ENCODE peak calls at places on chromosomes 2 and 18, in four cellular contexts. D is fibroblast of pulmonary artery; G is CD4-positive, alpha-beta T cell; J is neural crest cell. N is an unnamed sample.

GRCh38 chr2:100376836-100377235 is 40.6 kb downstream of the CHST10 start:
- DNase-seq in D (no peak), G (no peak), J (no peak), N (no peak)

GRCh38 chr2:236498369-236498768 is 71.3 kb upstream of the ACKR3 start:
- DNase-seq in D (peak), G (no peak), J (no peak), N (no peak)

GRCh38 chr2:239938651-239939486 is 86.3 kb downstream of the NDUFA10 start:
- DNase-seq in D (no peak), G (no peak), J (no peak), N (no peak)

GRCh38 chr2:225637199-225637598 is 237.7 kb downstream of the NYAP2 start:
- DNase-seq in D (peak), G (no peak), J (no peak), N (no peak)

GRCh38 chr2:69911985-69912563 is 2.8 kb upstream of the MXD1 start:
- DNase-seq in D (peak), G (no peak), J (no peak), N (no peak)

GRCh38 chr2:158616480-158616879 is 159.7 kb downstream of the PKP4 start:
- DNase-seq in D (no peak), G (no peak), J (no peak), N (no peak)

GRCh38 chr2:239275037-239275685 is 125.7 kb downstream of the HDAC4 start:
- DNase-seq in D (peak), G (peak), J (no peak), N (peak)

GRCh38 chr2:124286089-124286783 is 261.1 kb downstream of the CNTNAP5 start:
- DNase-seq in D (peak), G (no peak), J (no peak), N (no peak)

GRCh38 chr2:9071032-9071431 is 67.5 kb upstream of the MBOAT2 start:
- DNase-seq in D (peak), G (no peak), J (no peak), N (no peak)

GRCh38 chr18:79139206-79139605 is 70.0 kb downstream of the ATP9B start:
- DNase-seq in D (no peak), G (no peak), J (no peak), N (peak)

GRCh38 chr2:158967114-158967730 is 1.2 kb upstream of the TANC1 start:
- DNase-seq in D (no peak), G (no peak), J (no peak), N (no peak)

GRCh38 chr2:128805237-128805636 is 486.6 kb upstream of the HS6ST1 start:
- DNase-seq in D (no peak), G (no peak), J (no peak), N (no peak)

GRCh38 chr2:181309576-181309975 is 147.6 kb upstream of the ITGA4 start:
- DNase-seq in D (no peak), G (no peak), J (no peak), N (no peak)

GRCh38 chr2:114598329-114598728 is 155.9 kb downstream of the DPP10 start:
- DNase-seq in D (no peak), G (no peak), J (no peak), N (no peak)

GRCh38 chr2:30627162-30627561 is 180.1 kb downstream of the CAPN13 start:
- DNase-seq in D (no peak), G (no peak), J (no peak), N (no peak)

GRCh38 chr2:221095381-221095780 is 476.7 kb downstream of the EPHA4 start:
- DNase-seq in D (no peak), G (no peak), J (no peak), N (no peak)

GRCh38 chr2:150389487-150389886 is 98.0 kb downstream of the RND3 start:
- DNase-seq in D (no peak), G (no peak), J (no peak), N (no peak)

GRCh38 chr2:202847693-202848524 is 23.7 kb downstream of the ICA1L start:
- DNase-seq in D (no peak), G (no peak), J (no peak), N (no peak)

GRCh38 chr2:186573528-186573927 is 16.3 kb upstream of the ITGAV start:
- DNase-seq in D (no peak), G (no peak), J (no peak), N (no peak)

GRCh38 chr2:121961761-121962160 is 206.3 kb downstream of the TSN start:
- DNase-seq in D (no peak), G (no peak), J (no peak), N (no peak)

GRCh38 chr2:209875270-209875669 is 103.6 kb downstream of the UNC80 start:
- DNase-seq in D (no peak), G (no peak), J (no peak), N (no peak)

GRCh38 chr2:47907097-47907781 is 941 bp upstream of the FBXO11 start:
- DNase-seq in D (no peak), G (no peak), J (no peak), N (peak)

GRCh38 chr2:138794734-138795133 is 14.5 kb upstream of the NXPH2 start:
- DNase-seq in D (no peak), G (no peak), J (no peak), N (no peak)

GRCh38 chr2:134739879-134740301 is 21.1 kb upstream of the TMEM163 start:
- DNase-seq in D (no peak), G (no peak), J (no peak), N (no peak)

GRCh38 chr2:118146315-118147283 is 58.3 kb downstream of the INSIG2 start:
- DNase-seq in D (no peak), G (no peak), J (no peak), N (no peak)

GRCh38 chr2:222318712-222319575 is 20.1 kb upstream of the PAX3 start:
- DNase-seq in D (peak), G (no peak), J (peak), N (no peak)

GRCh38 chr2:164145093-164145987 is 409.5 kb upstream of the FIGN start:
- DNase-seq in D (peak), G (no peak), J (no peak), N (no peak)

GRCh38 chr2:9124231-9124651 is 82.4 kb upstream of the ASAP2 start:
- DNase-seq in D (no peak), G (no peak), J (no peak), N (no peak)

GRCh38 chr2:226213717-226214116 is 585.9 kb downstream of the IRS1 start:
- DNase-seq in D (peak), G (no peak), J (no peak), N (no peak)

N was measured in activated gamma-delta T cell treated with Interleukin-2 at 50 U/mL for 16 hours.